ENCODE peak calls at places on chromosomes 4 and X, in seven cellular contexts. V is myocyte; Z is naive B cell; L is naive thymus-derived CD8-positive, alpha-beta T cell; Y is EL; R is renal cortical epithelial cell; X is activated T-cell treated with anti-CD3 and anti-CD28 coated beads for 24 hours. O is an unnamed sample.
A peak's percentile ranks its signal among the peaks of the same experiment; 100 is the strongest.

GRCh38 chrX:128436397-128437103 is 384.3 kb upstream of the ACTRT1 start:
- DNase-seq in R (no peak), Z (no peak), L (no peak), X (no peak), V (no peak), Y (no peak), O (peak; percentile 73)

GRCh38 chr4:83266689-83267088 is 17.9 kb downstream of the COQ2 start:
- DNase-seq in V (no peak), Y (no peak), R (no peak), X (no peak), Z (no peak), L (peak; percentile 15), O (no peak)

GRCh38 chrX:16436348-16437188 is 213.4 kb upstream of the S100G start:
- DNase-seq in Y (peak; percentile 74), X (peak; percentile 45), L (peak; percentile 53), Z (peak; percentile 9), V (peak; percentile 79), R (peak; percentile 55), O (peak; percentile 47)

GRCh38 chr4:60042941-60043340 is 1157.2 kb upstream of the ADGRL3 start:
- DNase-seq in X (no peak), R (no peak), Z (no peak), L (no peak), V (no peak), Y (no peak), O (peak; percentile 3)

GRCh38 chr4:107379054-107379869 is 340.8 kb downstream of the PAPSS1 start:
- DNase-seq in V (peak; percentile 52), X (no peak), Z (no peak), R (peak; percentile 57), Y (peak; percentile 41), L (no peak), O (peak; percentile 60)

GRCh38 chr4:106530816-106531215 is 162.2 kb upstream of the GIMD1 start:
- DNase-seq in Z (no peak), X (no peak), R (no peak), V (no peak), L (no peak), Y (no peak), O (no peak)

GRCh38 chrX:108022491-108023089 is 22.3 kb upstream of the VSIG1 start:
- DNase-seq in Z (no peak), L (no peak), Y (no peak), X (no peak), V (no peak), R (no peak), O (peak; percentile 58)

GRCh38 chr4:108834787-108835384 is 72.0 kb upstream of the ETNPPL start:
- DNase-seq in V (peak; percentile 74), R (peak; percentile 54), Z (no peak), X (no peak), L (no peak), Y (peak; percentile 41), O (peak; percentile 76)

GRCh38 chrX:38516196-38516595 is 45.1 kb upstream of the TSPAN7 start:
- DNase-seq in V (no peak), L (no peak), Z (no peak), R (no peak), Y (no peak), X (no peak), O (peak; percentile 27)

GRCh38 chr4:6489962-6490361 is 17.5 kb upstream of the PPP2R2C start:
- DNase-seq in Y (no peak), Z (no peak), X (no peak), V (no peak), R (no peak), L (no peak), O (no peak)

GRCh38 chr4:6443035-6444023 is 29.1 kb downstream of the PPP2R2C start:
- DNase-seq in X (no peak), Z (no peak), Y (no peak), R (no peak), L (no peak), V (no peak), O (no peak)

O was measured in bronchial epithelial cell.